ENCODE peak calls at places on chromosomes 4 and X, in nine cellular contexts. One of them, this sample, is unnamed.

GRCh38 chr4:142284402-142285221 is 561.5 kb downstream of the INPP4B start:
- DNase-seq in GM23338: no peak
- DNase-seq in PC-3: no peak
- DNase-seq in GM12878: no peak
- DNase-seq in H1: no peak
- DNase-seq in MM.1S: no peak
- DNase-seq in OCI-LY7: no peak
- DNase-seq in mammary epithelial cell: no peak
- DNase-seq in IMR-90: no peak
- DNase-seq in this sample: no peak

GRCh38 chr4:100510551-100510950 is 7.3 kb downstream of the EMCN start:
- DNase-seq in mammary epithelial cell: no peak
- DNase-seq in PC-3: no peak
- DNase-seq in GM23338: no peak
- DNase-seq in H1: no peak
- DNase-seq in IMR-90: no peak
- DNase-seq in GM12878: no peak
- DNase-seq in OCI-LY7: no peak
- DNase-seq in MM.1S: no peak
- DNase-seq in this sample: no peak

GRCh38 chr4:169634975-169635374 is 14.6 kb downstream of the CLCN3 start:
- DNase-seq in MM.1S: no peak
- DNase-seq in GM12878: no peak
- DNase-seq in mammary epithelial cell: peak
- DNase-seq in H1: no peak
- DNase-seq in OCI-LY7: no peak
- DNase-seq in PC-3: peak
- DNase-seq in GM23338: no peak
- DNase-seq in IMR-90: no peak
- DNase-seq in this sample: no peak

GRCh38 chr4:95155759-95156451 is 392.9 kb downstream of the UNC5C start:
- DNase-seq in PC-3: peak
- DNase-seq in GM12878: no peak
- DNase-seq in GM23338: peak
- DNase-seq in MM.1S: peak
- DNase-seq in H1: no peak
- DNase-seq in IMR-90: peak
- DNase-seq in OCI-LY7: peak
- DNase-seq in mammary epithelial cell: peak
- DNase-seq in this sample: peak

GRCh38 chr4:127015616-127016015 is 617.1 kb upstream of the INTU start:
- DNase-seq in IMR-90: no peak
- DNase-seq in GM23338: peak
- DNase-seq in GM12878: no peak
- DNase-seq in PC-3: no peak
- DNase-seq in OCI-LY7: no peak
- DNase-seq in H1: no peak
- DNase-seq in mammary epithelial cell: no peak
- DNase-seq in MM.1S: no peak
- DNase-seq in this sample: peak

GRCh38 chr4:127579821-127580220 is 52.9 kb upstream of the INTU start:
- DNase-seq in GM12878: no peak
- DNase-seq in OCI-LY7: no peak
- DNase-seq in IMR-90: no peak
- DNase-seq in mammary epithelial cell: no peak
- DNase-seq in H1: no peak
- DNase-seq in MM.1S: no peak
- DNase-seq in GM23338: no peak
- DNase-seq in PC-3: no peak
- DNase-seq in this sample: no peak

GRCh38 chr4:11106190-11106589 is 322.5 kb downstream of the HS3ST1 start:
- DNase-seq in MM.1S: peak
- DNase-seq in GM23338: no peak
- DNase-seq in IMR-90: no peak
- DNase-seq in mammary epithelial cell: peak
- DNase-seq in H1: no peak
- DNase-seq in OCI-LY7: no peak
- DNase-seq in PC-3: peak
- DNase-seq in GM12878: no peak
- DNase-seq in this sample: no peak

GRCh38 chr4:141636077-141636770 is at the start of gene IL15:
- DNase-seq in mammary epithelial cell: peak
- DNase-seq in PC-3: peak
- DNase-seq in GM23338: peak
- DNase-seq in GM12878: no peak
- DNase-seq in MM.1S: peak
- DNase-seq in OCI-LY7: no peak
- DNase-seq in H1: peak
- DNase-seq in IMR-90: peak
- DNase-seq in this sample: peak

GRCh38 chrX:154822029-154822428 is 12.4 kb downstream of the SMIM9 start:
- DNase-seq in IMR-90: no peak
- DNase-seq in GM23338: peak
- DNase-seq in H1: no peak
- DNase-seq in PC-3: no peak
- DNase-seq in mammary epithelial cell: no peak
- DNase-seq in GM12878: no peak
- DNase-seq in OCI-LY7: no peak
- DNase-seq in MM.1S: no peak
- DNase-seq in this sample: no peak

GRCh38 chrX:154815274-154815818 is 10.1 kb upstream of the MPP1 start:
- DNase-seq in OCI-LY7: no peak
- DNase-seq in GM23338: no peak
- DNase-seq in GM12878: no peak
- DNase-seq in H1: no peak
- DNase-seq in mammary epithelial cell: no peak
- DNase-seq in PC-3: no peak
- DNase-seq in IMR-90: peak
- DNase-seq in MM.1S: no peak
- DNase-seq in this sample: peak

GRCh38 chrX:154821523-154821922 is 12.9 kb downstream of the SMIM9 start:
- DNase-seq in OCI-LY7: no peak
- DNase-seq in PC-3: no peak
- DNase-seq in MM.1S: no peak
- DNase-seq in GM12878: no peak
- DNase-seq in H1: no peak
- DNase-seq in mammary epithelial cell: no peak
- DNase-seq in GM23338: no peak
- DNase-seq in IMR-90: no peak
- DNase-seq in this sample: no peak

GRCh38 chrX:154818916-154819770 is 13.9 kb upstream of the MPP1 start:
- DNase-seq in H1: no peak
- DNase-seq in PC-3: no peak
- DNase-seq in GM23338: no peak
- DNase-seq in IMR-90: no peak
- DNase-seq in OCI-LY7: no peak
- DNase-seq in MM.1S: no peak
- DNase-seq in GM12878: no peak
- DNase-seq in mammary epithelial cell: no peak
- DNase-seq in this sample: no peak

DNA sequence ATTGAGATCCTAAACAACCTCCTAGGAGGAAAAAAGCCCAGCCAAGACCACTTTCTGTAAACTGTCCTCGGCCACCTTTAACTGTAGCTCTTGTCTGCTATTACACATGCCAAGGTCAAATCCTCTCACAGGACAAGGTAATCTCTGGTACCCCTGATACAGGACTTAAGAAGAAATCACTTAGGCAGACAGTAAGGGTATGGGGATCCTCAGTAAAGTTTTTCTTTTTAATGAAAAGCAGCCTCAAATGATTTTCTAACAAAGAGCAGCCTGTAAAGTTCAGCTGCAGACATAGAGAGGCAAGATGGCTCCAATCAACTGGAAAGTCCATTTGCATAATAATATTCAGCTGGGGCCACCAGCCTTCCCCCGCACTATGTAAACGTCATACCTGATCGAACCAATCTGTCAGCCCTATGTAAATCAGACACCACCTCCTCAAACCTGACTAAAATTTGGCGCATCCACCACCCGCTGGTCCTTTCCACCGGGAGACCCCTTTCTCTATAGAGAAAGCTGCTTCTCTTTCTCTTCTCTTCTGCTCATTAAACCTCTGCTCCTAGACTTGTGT is 14.6 kb upstream of the MPP1 start:
- DNase-seq in mammary epithelial cell: no peak
- DNase-seq in GM23338: peak
- DNase-seq in OCI-LY7: no peak
- DNase-seq in PC-3: no peak
- DNase-seq in IMR-90: no peak
- DNase-seq in GM12878: no peak
- DNase-seq in H1: no peak
- DNase-seq in MM.1S: no peak
- DNase-seq in this sample: no peak
- H2AFZ ChIP-seq in mammary epithelial cell: no peak
- H2AFZ ChIP-seq in GM23338: no peak
- H2AFZ ChIP-seq in OCI-LY7: peak
- H2AFZ ChIP-seq in PC-3: no peak
- H2AFZ ChIP-seq in IMR-90: no peak
- H2AFZ ChIP-seq in GM12878: no peak
- H2AFZ ChIP-seq in H1: no peak
- H2AFZ ChIP-seq in MM.1S: no peak
- H2AFZ ChIP-seq in this sample: no peak

GRCh38 chr4:86450861-86451260 is 91.0 kb upstream of the MAPK10 start:
- DNase-seq in PC-3: no peak
- DNase-seq in MM.1S: no peak
- DNase-seq in mammary epithelial cell: no peak
- DNase-seq in IMR-90: no peak
- DNase-seq in OCI-LY7: no peak
- DNase-seq in GM12878: no peak
- DNase-seq in GM23338: peak
- DNase-seq in H1: no peak
- DNase-seq in this sample: no peak

GRCh38 chr4:86450189-86450588 is 90.3 kb upstream of the MAPK10 start:
- DNase-seq in mammary epithelial cell: no peak
- DNase-seq in PC-3: no peak
- DNase-seq in IMR-90: no peak
- DNase-seq in MM.1S: no peak
- DNase-seq in GM23338: no peak
- DNase-seq in GM12878: no peak
- DNase-seq in H1: no peak
- DNase-seq in OCI-LY7: no peak
- DNase-seq in this sample: no peak

GRCh38 chr4:86453044-86453501 is 93.2 kb upstream of the MAPK10 start:
- DNase-seq in OCI-LY7: no peak
- DNase-seq in MM.1S: no peak
- DNase-seq in IMR-90: peak
- DNase-seq in GM12878: no peak
- DNase-seq in GM23338: no peak
- DNase-seq in H1: no peak
- DNase-seq in PC-3: peak
- DNase-seq in mammary epithelial cell: no peak
- DNase-seq in this sample: no peak

GRCh38 chr4:86452323-86452995 is 92.6 kb upstream of the MAPK10 start:
- DNase-seq in IMR-90: peak
- DNase-seq in mammary epithelial cell: no peak
- DNase-seq in OCI-LY7: no peak
- DNase-seq in H1: no peak
- DNase-seq in GM12878: no peak
- DNase-seq in PC-3: no peak
- DNase-seq in MM.1S: no peak
- DNase-seq in GM23338: no peak
- DNase-seq in this sample: no peak

DNA sequence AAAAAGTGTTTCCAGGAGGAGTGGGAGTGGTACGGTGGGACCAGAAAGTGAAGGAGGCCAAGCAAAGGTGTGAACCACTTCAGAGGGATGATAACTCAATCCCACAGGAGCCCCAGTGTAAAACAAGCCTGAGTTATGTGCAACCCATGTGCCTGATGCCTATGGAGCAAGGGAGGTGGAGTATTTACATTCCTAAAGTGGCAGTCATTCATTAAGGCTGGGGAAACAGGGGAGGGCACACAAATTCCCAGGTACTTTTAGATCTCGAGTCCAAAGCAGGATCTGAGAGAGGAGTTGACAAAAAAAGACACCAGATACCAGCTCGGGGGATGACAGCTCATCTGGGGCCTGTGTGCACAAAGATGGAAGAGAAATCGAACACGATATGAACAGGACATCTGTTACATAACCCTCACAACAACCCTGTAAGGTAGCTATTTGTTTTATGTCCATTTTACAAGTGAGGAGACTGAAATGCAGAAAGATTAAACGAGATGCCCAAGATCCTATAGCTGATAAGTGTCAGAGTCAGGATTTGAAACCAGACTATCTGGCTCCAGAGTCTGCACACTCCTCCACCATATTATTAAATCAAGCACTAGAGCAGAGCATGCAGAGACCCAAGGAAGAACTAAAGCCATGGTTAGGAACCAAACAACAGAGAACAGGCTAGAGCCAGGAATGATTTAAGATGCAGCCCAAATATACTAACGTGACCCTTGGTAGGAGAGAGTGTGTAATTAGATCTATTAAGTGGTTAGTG is 91.9 kb upstream of the MAPK10 start:
- DNase-seq in PC-3: peak
- DNase-seq in mammary epithelial cell: peak
- DNase-seq in MM.1S: no peak
- DNase-seq in IMR-90: peak
- DNase-seq in GM12878: no peak
- DNase-seq in OCI-LY7: no peak
- DNase-seq in GM23338: peak
- DNase-seq in H1: no peak
- DNase-seq in this sample: no peak
- H3K4me3 ChIP-seq in PC-3: no peak
- H3K4me3 ChIP-seq in mammary epithelial cell: no peak
- H3K4me3 ChIP-seq in MM.1S: no peak
- H3K4me3 ChIP-seq in IMR-90: peak
- H3K4me3 ChIP-seq in GM12878: no peak
- H3K4me3 ChIP-seq in OCI-LY7: no peak
- H3K4me3 ChIP-seq in GM23338: no peak
- H3K4me3 ChIP-seq in H1: no peak
- H3K4me3 ChIP-seq in this sample: peak

GRCh38 chrX:105533951-105534350 is 288.4 kb upstream of the NRK start:
- DNase-seq in H1: no peak
- DNase-seq in GM23338: no peak
- DNase-seq in MM.1S: no peak
- DNase-seq in GM12878: no peak
- DNase-seq in mammary epithelial cell: no peak
- DNase-seq in IMR-90: no peak
- DNase-seq in OCI-LY7: no peak
- DNase-seq in PC-3: no peak
- DNase-seq in this sample: no peak
- TF ChIP-seq CTCF in H1: no peak
- TF ChIP-seq CTCF in GM23338: no peak
- TF ChIP-seq CTCF in MM.1S: no peak
- TF ChIP-seq CTCF in GM12878: no peak
- TF ChIP-seq CTCF in mammary epithelial cell: no peak
- TF ChIP-seq CTCF in IMR-90: no peak
- TF ChIP-seq CTCF in OCI-LY7: no peak
- TF ChIP-seq CTCF in PC-3: no peak
- TF ChIP-seq CTCF in this sample: no peak

DNA sequence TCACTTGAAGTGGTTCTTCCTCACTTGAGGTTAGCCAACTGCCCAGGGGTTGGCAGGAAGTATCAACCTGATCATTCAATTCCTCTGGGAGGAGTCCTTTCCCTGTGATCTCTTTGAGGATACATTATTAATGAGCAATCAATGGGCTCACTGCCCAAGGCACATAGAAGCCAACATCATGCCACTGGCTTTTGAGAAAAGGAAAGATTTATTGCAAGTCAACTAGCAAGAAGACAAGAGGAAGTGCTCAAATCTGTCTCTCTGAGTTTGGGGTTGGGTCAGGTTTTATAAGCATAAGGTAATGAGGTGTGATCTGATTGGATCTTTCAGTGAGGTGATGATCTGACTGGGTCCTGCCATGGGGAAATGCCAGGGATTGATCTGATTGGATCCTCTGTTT is 39.6 kb downstream of the FGFBP1 start:
- DNase-seq in H1: no peak
- DNase-seq in mammary epithelial cell: peak
- DNase-seq in PC-3: peak
- DNase-seq in GM12878: no peak
- DNase-seq in GM23338: no peak
- DNase-seq in MM.1S: no peak
- DNase-seq in IMR-90: no peak
- DNase-seq in OCI-LY7: no peak
- DNase-seq in this sample: no peak
- H2AFZ ChIP-seq in H1: no peak
- H2AFZ ChIP-seq in mammary epithelial cell: peak
- H2AFZ ChIP-seq in PC-3: no peak
- H2AFZ ChIP-seq in GM12878: no peak
- H2AFZ ChIP-seq in GM23338: no peak
- H2AFZ ChIP-seq in MM.1S: no peak
- H2AFZ ChIP-seq in IMR-90: no peak
- H2AFZ ChIP-seq in OCI-LY7: no peak
- H2AFZ ChIP-seq in this sample: no peak

This sample was measured in osteoblast.